ENCODE peak calls at places on chromosomes 16 and 17, in five cellular contexts. K is neural progenitor cell; Z is OCI-LY7; L is esophagus muscularis mucosa; W is effector memory CD4-positive, alpha-beta T cell. T is an unnamed sample.
A peak's percentile ranks its signal among the peaks of the same experiment; 100 is the strongest.

GRCh38 chr17:38464251-38464722 is 36.0 kb downstream of the ARHGAP23 start:
- DNase-seq in K (no peak), Z (no peak), L (no peak), W (no peak), T (no peak)

GRCh38 chr17:70687421-70687820 is 518.1 kb downstream of the KCNJ2 start:
- DNase-seq in K (no peak), Z (no peak), L (no peak), W (no peak), T (no peak)

GRCh38 chr16:59633996-59634579 is 900.0 kb upstream of the GOT2 start:
- DNase-seq in K (no peak), Z (no peak), L (no peak), W (no peak), T (peak; percentile 58)

GRCh38 chr17:64459284-64459747 is 10.4 kb downstream of the MILR1 start:
- DNase-seq in K (no peak), Z (no peak), L (no peak), W (no peak), T (no peak)

GRCh38 chr16:86118467-86119307 is 219.7 kb downstream of the IRF8 start:
- DNase-seq in K (no peak), Z (no peak), L (no peak), W (no peak), T (no peak)

GRCh38 chr17:42424991-42425610 is 2.0 kb upstream of the CAVIN1 start:
- DNase-seq in K (no peak), Z (no peak), L (no peak), W (no peak), T (no peak)

GRCh38 chr17:78738245-78738644 is 43.8 kb downstream of the CYTH1 start:
- DNase-seq in K (no peak), Z (peak; percentile 77), L (no peak), W (no peak), T (no peak)

GRCh38 chr17:1720856-1721386 is 3.6 kb upstream of the WDR81 start:
- DNase-seq in K (peak; percentile 64), Z (peak; percentile 77), L (no peak), W (no peak), T (peak; percentile 61)

GRCh38 chr17:54882950-54883349 is 17.7 kb upstream of the TOM1L1 start:
- DNase-seq in K (no peak), Z (no peak), L (no peak), W (no peak), T (no peak)

GRCh38 chr16:56347166-56347565 is 78.2 kb downstream of the AMFR start:
- DNase-seq in K (no peak), Z (no peak), L (no peak), W (no peak), T (no peak)

GRCh38 chr16:23016372-23016771 is 132.9 kb downstream of the USP31 start:
- DNase-seq in K (no peak), Z (no peak), L (no peak), W (no peak), T (no peak)

GRCh38 chr17:1474402-1475189 is 17.9 kb downstream of the MYO1C start:
- DNase-seq in K (no peak), Z (peak; percentile 23), L (no peak), W (no peak), T (no peak)

GRCh38 chr17:7922499-7923289 is 6.6 kb upstream of the RNF227 start:
- DNase-seq in K (peak; percentile 90), Z (no peak), L (peak; percentile 96), W (peak; percentile 69), T (no peak)

GRCh38 chr16:61813339-61813738 is 222.9 kb downstream of the CDH8 start:
- DNase-seq in K (no peak), Z (no peak), L (no peak), W (no peak), T (no peak)

GRCh38 chr17:77373298-77374169 is 232.8 kb downstream of the SEC14L1 start:
- DNase-seq in K (peak; percentile 78), Z (peak; percentile 31), L (no peak), W (no peak), T (no peak)

GRCh38 chr16:49482690-49483089 is 109.1 kb downstream of the C16orf78 start:
- DNase-seq in K (no peak), Z (no peak), L (no peak), W (no peak), T (peak; percentile 0)

GRCh38 chr17:56593741-56594527 is 435 bp downstream of the NOG start:
- DNase-seq in K (peak; percentile 87), Z (peak; percentile 3), L (no peak), W (no peak), T (peak; percentile 6)

GRCh38 chr17:70344356-70345060 is 175.2 kb downstream of the KCNJ2 start:
- DNase-seq in K (no peak), Z (no peak), L (no peak), W (no peak), T (no peak)

GRCh38 chr17:296382-296781 is 56.2 kb downstream of the RPH3AL start:
- DNase-seq in K (no peak), Z (no peak), L (no peak), W (no peak), T (no peak)

GRCh38 chr17:36862116-36862920 is 75.0 kb upstream of the LHX1 start:
- DNase-seq in K (no peak), Z (no peak), L (no peak), W (no peak), T (no peak)

GRCh38 chr16:79994413-79994812 is 393.9 kb upstream of the MAF start:
- DNase-seq in K (no peak), Z (no peak), L (no peak), W (no peak), T (peak; percentile 24)

GRCh38 chr16:30380072-30380471 is 2.3 kb downstream of the SEPTIN1 start:
- DNase-seq in K (no peak), Z (no peak), L (no peak), W (no peak), T (no peak)

GRCh38 chr17:73972901-73973300 is 230.6 kb upstream of the RPL38 start:
- DNase-seq in K (no peak), Z (no peak), L (no peak), W (no peak), T (no peak)

GRCh38 chr17:41496803-41497484 is 7.2 kb upstream of the KRT36 start:
- DNase-seq in K (peak; percentile 76), Z (peak; percentile 67), L (no peak), W (no peak), T (peak; percentile 43)

GRCh38 chr17:77863814-77864161 is 94.7 kb upstream of the TNRC6C start:
- DNase-seq in K (no peak), Z (no peak), L (no peak), W (no peak), T (no peak)

DNA sequence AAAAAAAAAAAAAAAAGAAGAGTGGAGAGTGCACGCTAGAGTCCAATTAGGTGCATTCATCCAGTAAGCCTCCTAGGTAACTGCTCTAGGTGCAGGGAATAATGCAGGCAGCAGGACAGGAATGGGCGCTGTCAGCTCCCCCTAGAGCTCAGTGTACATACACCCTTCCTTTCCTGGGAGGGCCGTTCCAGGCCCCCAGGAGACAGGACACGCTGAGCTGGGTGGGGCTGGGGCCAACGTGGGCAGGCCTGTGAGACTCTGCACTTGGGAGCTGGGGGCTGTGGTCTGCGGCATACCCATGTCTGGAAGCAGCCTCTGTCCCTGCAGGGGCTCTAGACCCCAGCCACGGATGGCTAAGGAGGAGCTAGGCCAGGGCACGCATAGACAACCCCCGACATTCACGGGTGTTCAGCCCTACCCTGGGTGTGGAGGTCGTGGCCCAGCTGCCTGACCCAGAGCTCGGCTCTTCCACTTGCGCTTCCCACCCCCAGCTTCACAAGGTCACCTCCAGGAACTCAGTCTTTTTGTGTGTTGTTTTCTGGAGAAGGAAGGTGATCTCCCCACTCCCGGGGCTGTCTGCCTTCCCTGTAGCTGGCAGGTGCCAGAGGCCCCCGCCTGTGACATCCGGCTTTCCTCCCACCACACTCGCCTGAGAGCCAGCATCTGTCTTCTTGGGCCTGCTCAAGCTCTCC is 985 bp upstream of the ANTKMT start:
- DNase-seq in K (no peak), Z (peak; percentile 83), L (no peak), W (no peak), T (peak; percentile 64)
- H3K4me1 ChIP-seq in K (peaks cover 34% of the 10 kb centered on the region), Z (peaks cover 63% of the 10 kb centered on the region), L (peaks cover 46% of the 10 kb centered on the region), W (peaks cover 29% of the 10 kb centered on the region), T (peaks cover 23% of the 10 kb centered on the region)

GRCh38 chr17:35489944-35490343 is 41.4 kb upstream of the SLFN13 start:
- DNase-seq in K (no peak), Z (no peak), L (no peak), W (no peak), T (no peak)
- H3K9me3 ChIP-seq in K (no peaks in the 10 kb centered on the region), Z (no peaks in the 10 kb centered on the region), L (no peaks in the 10 kb centered on the region), W (no peaks in the 10 kb centered on the region), T (no peaks in the 10 kb centered on the region)

GRCh38 chr17:81428121-81428515 is 32.9 kb downstream of the BAHCC1 start:
- DNase-seq in K (no peak), Z (no peak), L (no peak), W (no peak), T (no peak)

GRCh38 chr17:81429813-81430510 is 34.7 kb downstream of the BAHCC1 start:
- DNase-seq in K (peak; percentile 83), Z (no peak), L (no peak), W (no peak), T (no peak)

GRCh38 chr17:81428521-81428920 is 33.3 kb downstream of the BAHCC1 start:
- DNase-seq in K (no peak), Z (no peak), L (no peak), W (no peak), T (no peak)

GRCh38 chr17:81429353-81429774 is 34.1 kb downstream of the BAHCC1 start:
- DNase-seq in K (no peak), Z (no peak), L (no peak), W (no peak), T (no peak)

DNA sequence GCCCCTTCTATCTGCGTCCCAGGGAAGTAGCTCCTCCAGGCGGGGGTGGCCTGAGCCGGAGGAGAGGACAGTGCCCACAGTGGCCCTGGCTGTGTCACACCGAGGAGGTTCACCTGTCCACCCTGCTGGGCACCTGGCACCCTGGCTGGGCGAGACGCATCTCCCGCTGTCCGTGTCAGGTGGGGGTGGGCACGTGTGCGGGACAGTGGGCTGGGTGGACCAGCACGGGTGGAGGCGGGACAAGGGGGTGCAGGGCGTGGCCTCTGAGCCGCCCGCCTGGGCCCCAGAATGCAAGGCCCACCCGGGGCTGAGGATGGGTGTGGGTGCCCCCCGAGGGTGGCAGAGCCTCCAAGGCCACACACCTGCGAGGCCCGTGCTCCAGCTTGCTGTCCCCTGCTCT is 33.7 kb downstream of the BAHCC1 start:
- DNase-seq in K (no peak), Z (no peak), L (no peak), W (no peak), T (no peak)
- H3K4me3 ChIP-seq in K (no peak overlapping the region), Z (no peak overlapping the region), L (peak overlapping the region; percentile 29), W (no peak overlapping the region), T (no peak overlapping the region)

GRCh38 chr17:14310584-14310983 is 9.7 kb downstream of the HS3ST3B1 start:
- DNase-seq in K (peak; percentile 7), Z (no peak), L (no peak), W (no peak), T (no peak)

GRCh38 chr17:14310101-14310500 is 9.2 kb downstream of the HS3ST3B1 start:
- DNase-seq in K (peak; percentile 32), Z (no peak), L (no peak), W (no peak), T (no peak)

GRCh38 chr17:14307560-14308024 is 6.7 kb downstream of the HS3ST3B1 start:
- DNase-seq in K (no peak), Z (no peak), L (no peak), W (no peak), T (no peak)

GRCh38 chr17:14308965-14309879 is 8.3 kb downstream of the HS3ST3B1 start:
- DNase-seq in K (peak; percentile 98), Z (no peak), L (no peak), W (peak; percentile 85), T (no peak)

DNA sequence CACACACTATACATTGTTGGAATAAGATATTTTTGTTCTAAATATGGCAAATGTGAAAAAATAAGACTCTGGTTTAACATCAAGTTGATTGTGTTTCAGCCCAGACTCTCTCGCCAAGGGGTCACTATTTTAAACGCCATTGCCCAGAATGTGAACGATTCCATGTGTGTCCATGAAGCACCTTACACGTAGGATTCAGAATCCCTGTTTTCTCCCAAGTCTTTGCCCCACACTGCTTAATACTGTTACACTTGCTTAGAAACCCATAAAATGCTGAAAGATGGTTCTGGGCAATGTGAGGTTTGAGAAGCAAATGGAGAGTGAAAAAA is 7.7 kb downstream of the HS3ST3B1 start:
- DNase-seq in K (no peak), Z (no peak), L (no peak), W (no peak), T (no peak)
- H3K4me1 ChIP-seq in K (peaks cover 53% of the 10 kb centered on the region), Z (no peaks in the 10 kb centered on the region), L (peaks cover 32% of the 10 kb centered on the region), W (peaks cover 38% of the 10 kb centered on the region), T (no peaks in the 10 kb centered on the region)